ENCODE peak calls at places on chromosomes 4 and X, in six cellular contexts. W, E, R, U, B and S are unnamed samples.

GRCh38 chr4:170079981-170080380 is 9.8 kb downstream of the AADAT start:
- DNase-seq in W (no peak), E (no peak), R (no peak), U (no peak), B (no peak), S (no peak)

GRCh38 chr4:81214518-81215218 is 354 bp downstream of the PRKG2 start:
- DNase-seq in W (no peak), E (peak; percentile 29), R (peak; percentile 36), U (no peak), B (no peak), S (peak; percentile 70)

GRCh38 chr4:99462875-99463464 is 27.8 kb upstream of the ADH7 start:
- DNase-seq in W (peak; percentile 35), E (peak; percentile 85), R (peak; percentile 47), U (peak; percentile 80), B (no peak), S (no peak)

GRCh38 chr4:72179342-72179741 is 147.5 kb downstream of the NPFFR2 start:
- DNase-seq in W (no peak), E (no peak), R (no peak), U (no peak), B (no peak), S (no peak)

GRCh38 chrX:41558531-41558930 is 111.4 kb downstream of the NYX start:
- DNase-seq in W (no peak), E (peak; percentile 53), R (no peak), U (no peak), B (no peak), S (no peak)

GRCh38 chr4:16418814-16419213 is 192.5 kb upstream of the TAPT1 start:
- DNase-seq in W (no peak), E (peak; percentile 90), R (no peak), U (no peak), B (no peak), S (no peak)

GRCh38 chrX:9147086-9147485 is 113.2 kb upstream of the FAM9B start:
- DNase-seq in W (no peak), E (no peak), R (no peak), U (no peak), B (no peak), S (no peak)

GRCh38 chr4:172986114-172986513 is 182.5 kb upstream of the GALNT7 start:
- DNase-seq in W (no peak), E (no peak), R (no peak), U (no peak), B (no peak), S (no peak)

GRCh38 chrX:68183612-68184214 is 249.6 kb downstream of the OPHN1 start:
- DNase-seq in W (no peak), E (peak; percentile 54), R (no peak), U (no peak), B (no peak), S (no peak)

GRCh38 chrX:19846995-19847790 is 40.2 kb downstream of the SH3KBP1 start:
- DNase-seq in W (no peak), E (peak; percentile 80), R (no peak), U (no peak), B (no peak), S (no peak)

GRCh38 chrX:120485562-120486520 is 16.7 kb upstream of the LAMP2 start:
- DNase-seq in W (no peak), E (peak; percentile 85), R (peak; percentile 70), U (peak; percentile 85), B (peak; percentile 79), S (peak; percentile 72)

GRCh38 chrX:151889451-151889850 is 23.2 kb upstream of the MAGEA4 start:
- DNase-seq in W (no peak), E (no peak), R (no peak), U (no peak), B (no peak), S (no peak)

GRCh38 chrX:77431227-77431626 is 16.0 kb upstream of the FGF16 start:
- DNase-seq in W (no peak), E (peak; percentile 38), R (no peak), U (no peak), B (no peak), S (no peak)

GRCh38 chr4:69836321-69836720 is 23.6 kb downstream of the SULT1E1 start:
- DNase-seq in W (no peak), E (no peak), R (no peak), U (no peak), B (no peak), S (no peak)

GRCh38 chr4:55407119-55407518 is 11.4 kb downstream of the TMEM165 start:
- DNase-seq in W (no peak), E (no peak), R (no peak), U (no peak), B (no peak), S (no peak)

GRCh38 chr4:16034010-16034829 is 49.6 kb downstream of the PROM1 start:
- DNase-seq in W (no peak), E (peak; percentile 16), R (no peak), U (no peak), B (no peak), S (no peak)

GRCh38 chrX:17024896-17025295 is 78.4 kb downstream of the REPS2 start:
- DNase-seq in W (no peak), E (no peak), R (peak; percentile 48), U (no peak), B (no peak), S (no peak)

GRCh38 chr4:102623622-102624021 is 122.5 kb downstream of the NFKB1 start:
- DNase-seq in W (no peak), E (peak; percentile 71), R (no peak), U (no peak), B (no peak), S (no peak)

GRCh38 chr4:70556856-70557255 is 35.2 kb upstream of the AMBN start:
- DNase-seq in W (no peak), E (peak; percentile 3), R (no peak), U (no peak), B (no peak), S (no peak)

GRCh38 chrX:2452317-2452784 is 48.4 kb downstream of the DHRSX start:
- DNase-seq in W (no peak), E (no peak), R (no peak), U (no peak), B (no peak), S (no peak)

GRCh38 chrX:69121321-69122000 is 43.8 kb downstream of the PJA1 start:
- DNase-seq in W (no peak), E (no peak), R (no peak), U (no peak), B (no peak), S (no peak)

GRCh38 chr4:38449506-38450174 is 214.4 kb upstream of the KLF3 start:
- DNase-seq in W (no peak), E (no peak), R (peak; percentile 56), U (no peak), B (no peak), S (no peak)

GRCh38 chr4:147594107-147594506 is 23.1 kb upstream of the TMEM184C start:
- DNase-seq in W (no peak), E (no peak), R (no peak), U (no peak), B (no peak), S (no peak)

GRCh38 chr4:4374388-4375098 is 12.4 kb upstream of the NSG1 start:
- DNase-seq in W (no peak), E (no peak), R (no peak), U (no peak), B (no peak), S (no peak)

GRCh38 chr4:4376074-4376473 is 10.8 kb upstream of the NSG1 start:
- DNase-seq in W (no peak), E (no peak), R (no peak), U (no peak), B (no peak), S (no peak)

GRCh38 chr4:4377683-4378082 is 9.2 kb upstream of the NSG1 start:
- DNase-seq in W (no peak), E (peak; percentile 40), R (no peak), U (peak; percentile 36), B (no peak), S (no peak)

GRCh38 chr4:4379540-4380087 is 7.3 kb upstream of the NSG1 start:
- DNase-seq in W (no peak), E (no peak), R (no peak), U (no peak), B (no peak), S (no peak)

DNA sequence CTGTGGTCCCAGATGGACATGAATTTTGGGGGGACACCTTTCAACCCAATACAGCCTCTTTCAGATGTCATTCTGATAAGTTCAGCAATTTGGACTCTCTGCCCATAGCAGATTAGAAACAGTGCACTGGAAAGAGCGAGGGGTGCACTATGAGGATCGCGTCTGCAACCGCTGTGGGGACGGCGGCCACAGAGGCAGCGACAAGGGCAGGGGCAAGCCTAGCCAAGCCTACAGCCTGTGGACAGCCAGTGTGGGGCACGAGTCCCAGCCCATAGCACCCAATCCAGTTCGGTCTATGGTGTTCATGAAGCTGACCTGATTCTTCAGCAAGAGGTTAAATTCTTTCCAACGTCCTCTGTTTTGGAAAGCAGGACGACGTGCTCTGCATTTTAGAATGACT is 9.7 kb upstream of the NSG1 start:
- DNase-seq in W (no peak), E (no peak), R (no peak), U (no peak), B (no peak), S (no peak)
- TF ChIP-seq CTCF in W (no peak), E (no peak), R (no peak), U (no peak), B (no peak), S (no peak)

GRCh38 chr4:67922697-67923096 is 38.9 kb upstream of the TMPRSS11D start:
- DNase-seq in W (no peak), E (no peak), R (no peak), U (no peak), B (no peak), S (no peak)

GRCh38 chr4:67915400-67915966 is 31.7 kb upstream of the TMPRSS11D start:
- DNase-seq in W (no peak), E (no peak), R (no peak), U (no peak), B (no peak), S (no peak)

DNA sequence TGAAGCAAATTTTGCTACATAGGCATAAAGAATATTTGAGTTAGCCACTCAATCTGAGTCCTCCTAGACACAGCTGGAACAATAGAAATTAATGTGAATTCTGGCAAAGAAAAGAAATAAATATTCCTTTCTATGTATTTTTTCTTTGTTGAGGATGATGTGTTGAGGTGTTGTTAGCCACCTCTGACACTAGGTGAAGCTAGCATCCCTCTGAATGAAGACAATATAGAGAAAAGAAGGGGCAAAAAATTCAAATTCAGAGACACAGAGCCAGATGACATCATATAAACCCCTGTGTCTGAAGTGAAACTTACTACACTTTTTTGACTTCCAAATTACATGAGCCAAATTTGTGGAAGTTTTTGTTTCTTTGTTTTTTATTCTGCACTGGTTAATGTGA is 34.6 kb upstream of the TMPRSS11D start:
- DNase-seq in W (no peak), E (no peak), R (no peak), U (no peak), B (no peak), S (no peak)
- TF ChIP-seq CTCF in W (no peak), E (peak; percentile 18), R (no peak), U (no peak), B (no peak), S (peak; percentile 54)

DNA sequence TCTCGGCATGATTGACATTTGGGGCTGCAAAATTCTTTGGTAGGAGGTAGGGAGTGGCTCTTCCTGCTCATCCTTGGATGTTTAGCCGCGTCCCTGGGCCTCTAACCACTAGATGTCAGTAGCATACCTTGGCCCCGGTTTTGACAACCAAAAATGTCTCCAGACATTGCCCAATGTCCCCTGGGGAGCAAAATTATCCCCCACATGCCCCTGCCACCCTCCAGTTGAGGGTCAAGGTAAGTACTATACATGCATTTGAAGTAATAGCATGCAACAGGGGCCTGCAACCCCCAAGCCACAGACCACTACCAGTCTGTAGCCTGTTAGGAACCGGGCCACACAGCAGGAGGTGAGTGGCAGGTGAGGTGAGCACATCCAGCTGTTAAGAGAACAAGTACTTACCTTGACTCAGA is 17.6 kb upstream of the KIAA1210 start:
- DNase-seq in W (no peak), E (peak; percentile 32), R (peak; percentile 25), U (no peak), B (no peak), S (no peak)
- TF ChIP-seq CTCF in W (no peak), E (peak; percentile 61), R (peak; percentile 17), U (no peak), B (peak; percentile 29), S (peak; percentile 63)

GRCh38 chrX:109732319-109732779 is 708 bp downstream of the ACSL4 start:
- DNase-seq in W (no peak), E (peak; percentile 60), R (no peak), U (no peak), B (no peak), S (no peak)
- TF ChIP-seq CTCF in W (no peak), E (no peak), R (no peak), U (no peak), B (no peak), S (no peak)